ENCODE peak calls at places on chromosomes 7 and 10, in seven cellular contexts. X is CD8-positive, alpha-beta memory T cell; V is amygdala; C is H54; Y is mammary epithelial cell; L is left cardiac atrium; G is stromal cell of bone marrow. O is an unnamed sample.

GRCh38 chr10:63901916-63902315 is 380.7 kb downstream of the REEP3 start:
- DNase-seq in X (no peak), V (no peak), C (no peak), Y (no peak), L (no peak), G (no peak), O (no peak)

GRCh38 chr10:130568246-130568645 is 432.1 kb downstream of the GLRX3 start:
- DNase-seq in X (no peak), V (no peak), C (no peak), Y (no peak), L (no peak), G (no peak), O (no peak)

GRCh38 chr7:79555571-79555970 is 102.1 kb upstream of the MAGI2 start:
- DNase-seq in X (no peak), V (no peak), C (no peak), Y (no peak), L (no peak), G (no peak), O (no peak)

GRCh38 chr7:149727541-149728476 is 45.6 kb downstream of the ZNF467 start:
- DNase-seq in X (no peak), V (no peak), C (no peak), Y (no peak), L (no peak), G (no peak), O (no peak)

GRCh38 chr7:34128762-34129161 is 223.4 kb downstream of the BMPER start:
- DNase-seq in X (no peak), V (no peak), C (no peak), Y (no peak), L (no peak), G (peak; percentile 68), O (no peak)

GRCh38 chr7:137930616-137931015 is 71.3 kb downstream of the CREB3L2 start:
- DNase-seq in X (no peak), V (no peak), C (peak; percentile 24), Y (peak; percentile 92), L (no peak), G (peak; percentile 84), O (peak; percentile 50)

GRCh38 chr10:93245772-93246171 is 172.1 kb downstream of the CYP26A1 start:
- DNase-seq in X (no peak), V (no peak), C (no peak), Y (no peak), L (no peak), G (no peak), O (no peak)

GRCh38 chr10:123007558-123008378 is 827 bp downstream of the IKZF5 start:
- DNase-seq in X (peak; percentile 30), V (no peak), C (peak; percentile 14), Y (peak; percentile 69), L (peak; percentile 30), G (peak; percentile 30), O (peak; percentile 72)

GRCh38 chr7:27153526-27153925 is 1.1 kb upstream of the HOXA3 start:
- DNase-seq in X (no peak), V (no peak), C (no peak), Y (no peak), L (no peak), G (no peak), O (no peak)

GRCh38 chr7:115910541-115911164 is 119.9 kb downstream of the TFEC start:
- DNase-seq in X (no peak), V (no peak), C (no peak), Y (peak; percentile 11), L (no peak), G (peak; percentile 12), O (peak; percentile 18)

GRCh38 chr7:54992876-54993490 is 25.8 kb upstream of the EGFR start:
- DNase-seq in X (no peak), V (no peak), C (no peak), Y (no peak), L (no peak), G (no peak), O (no peak)

GRCh38 chr7:57203161-57203791 is 71.0 kb upstream of the ZNF479 start:
- DNase-seq in X (no peak), V (peak; percentile 54), C (no peak), Y (no peak), L (no peak), G (no peak), O (no peak)

GRCh38 chr7:76356823-76357222 is 2.0 kb downstream of the YWHAG start:
- DNase-seq in X (no peak), V (no peak), C (no peak), Y (peak; percentile 67), L (no peak), G (no peak), O (no peak)

GRCh38 chr10:77405771-77406241 is 231.8 kb downstream of the KCNMA1 start:
- DNase-seq in X (no peak), V (peak; percentile 34), C (peak; percentile 83), Y (peak; percentile 66), L (peak; percentile 54), G (no peak), O (peak; percentile 89)

GRCh38 chr7:112550468-112551060 is 69.8 kb downstream of the LSMEM1 start:
- DNase-seq in X (peak; percentile 4), V (no peak), C (peak; percentile 20), Y (peak; percentile 60), L (no peak), G (peak; percentile 41), O (peak; percentile 73)